ENCODE peak calls at places on chromosomes 1 and 21, in nine cellular contexts. E is fibroblast of lung, A is neural progenitor cell, B is MM.1S, O is keratinocyte, J is GM12878, H is SK-N-SH, X is PC-3, V is HCT116. D is an unnamed sample.

GRCh38 chr21:42572906-42573495 is 59.3 kb downstream of the SLC37A1 start:
- DNase-seq in H (no peak), O (no peak), A (no peak), B (no peak), J (no peak), X (no peak), V (no peak), E (no peak), D (peak)

GRCh38 chr1:117780981-117781475 is 148.4 kb downstream of the GDAP2 start:
- DNase-seq in B (no peak), X (no peak), J (no peak), A (no peak), E (no peak), H (peak), O (no peak), V (no peak), D (no peak)

GRCh38 chr1:222061711-222062359 is 319.9 kb upstream of the DUSP10 start:
- DNase-seq in V (no peak), J (no peak), H (no peak), A (no peak), E (no peak), B (no peak), X (no peak), O (no peak), D (no peak)

GRCh38 chr1:68141079-68141800 is 90.8 kb upstream of the DIRAS3 start:
- DNase-seq in J (no peak), A (peak), E (peak), O (no peak), X (no peak), B (no peak), H (no peak), V (no peak), D (no peak)

GRCh38 chr1:2786329-2787162 is 14.9 kb downstream of the TTC34 start:
- DNase-seq in J (no peak), O (no peak), V (no peak), H (peak), X (peak), E (no peak), B (peak), A (peak), D (peak)

GRCh38 chr1:154957258-154957657 is 1.4 kb upstream of the PBXIP1 start:
- DNase-seq in A (no peak), X (no peak), H (no peak), B (no peak), E (peak), J (no peak), V (no peak), O (no peak), D (peak)

GRCh38 chr1:89499320-89499719 is 25.3 kb upstream of the LRRC8B start:
- DNase-seq in B (no peak), A (no peak), H (no peak), X (no peak), V (no peak), J (no peak), O (no peak), E (peak), D (no peak)

GRCh38 chr21:44262338-44263048 is 796 bp upstream of the DNMT3L start:
- DNase-seq in H (no peak), B (no peak), X (no peak), E (no peak), J (no peak), A (no peak), V (no peak), O (no peak), D (peak)

GRCh38 chr1:57319165-57319564 is 104.7 kb downstream of the DAB1 start:
- DNase-seq in X (peak), B (no peak), O (peak), E (peak), J (no peak), V (no peak), A (no peak), H (no peak), D (no peak)

GRCh38 chr1:88175631-88176226 is 508.3 kb upstream of the PKN2 start:
- DNase-seq in J (no peak), V (peak), O (no peak), B (no peak), H (no peak), A (no peak), E (peak), X (peak), D (no peak)

GRCh38 chr1:242065813-242066212 is 66.9 kb upstream of the MAP1LC3C start:
- DNase-seq in A (no peak), B (no peak), H (no peak), X (no peak), J (no peak), O (no peak), V (no peak), E (no peak), D (no peak)

GRCh38 chr1:201758508-201759050 is 70.4 kb upstream of the IPO9 start:
- DNase-seq in H (no peak), X (no peak), E (no peak), B (peak), O (no peak), J (no peak), V (no peak), A (no peak), D (no peak)

GRCh38 chr1:94636625-94637024 is 95.1 kb upstream of the F3 start:
- DNase-seq in E (peak), J (no peak), B (no peak), H (no peak), V (no peak), X (no peak), A (no peak), O (no peak), D (no peak)

GRCh38 chr1:18746981-18747380 is 112.5 kb downstream of the TAS1R2 start:
- DNase-seq in B (no peak), A (no peak), X (no peak), V (no peak), O (no peak), H (no peak), E (no peak), J (no peak), D (no peak)

GRCh38 chr1:9249534-9250335 is 15.2 kb downstream of the H6PD start:
- DNase-seq in A (peak), J (no peak), X (peak), E (no peak), B (peak), O (no peak), H (peak), V (no peak), D (peak)

GRCh38 chr1:225962440-225962975 is 21.5 kb upstream of the LEFTY2 start:
- DNase-seq in A (peak), E (no peak), X (no peak), B (peak), V (no peak), J (no peak), O (no peak), H (peak), D (no peak)
- TF ChIP-seq CTCF in A (peak), E (no peak), X (peak), B (peak), V (peak), J (peak), O (peak), H (peak), D (peak)

GRCh38 chr1:204983121-204983520 is 59.9 kb upstream of the CNTN2 start:
- DNase-seq in E (no peak), O (no peak), B (no peak), V (no peak), A (no peak), H (no peak), X (no peak), J (no peak), D (no peak)
- H3K9ac ChIP-seq in E (no peak), O (no peak), B (no peak), V (no peak), A (no peak), H (no peak), X (no peak), J (no peak), D (no peak)

GRCh38 chr1:228404107-228404720 is 2.4 kb downstream of the TRIM11 start:
- DNase-seq in J (no peak), O (no peak), A (no peak), V (no peak), H (no peak), X (no peak), E (no peak), B (no peak), D (peak)
- H3K4me3 ChIP-seq in J (peak), O (peak), A (peak), V (peak), H (peak), X (peak), E (peak), B (no peak), D (no peak)

DNA sequence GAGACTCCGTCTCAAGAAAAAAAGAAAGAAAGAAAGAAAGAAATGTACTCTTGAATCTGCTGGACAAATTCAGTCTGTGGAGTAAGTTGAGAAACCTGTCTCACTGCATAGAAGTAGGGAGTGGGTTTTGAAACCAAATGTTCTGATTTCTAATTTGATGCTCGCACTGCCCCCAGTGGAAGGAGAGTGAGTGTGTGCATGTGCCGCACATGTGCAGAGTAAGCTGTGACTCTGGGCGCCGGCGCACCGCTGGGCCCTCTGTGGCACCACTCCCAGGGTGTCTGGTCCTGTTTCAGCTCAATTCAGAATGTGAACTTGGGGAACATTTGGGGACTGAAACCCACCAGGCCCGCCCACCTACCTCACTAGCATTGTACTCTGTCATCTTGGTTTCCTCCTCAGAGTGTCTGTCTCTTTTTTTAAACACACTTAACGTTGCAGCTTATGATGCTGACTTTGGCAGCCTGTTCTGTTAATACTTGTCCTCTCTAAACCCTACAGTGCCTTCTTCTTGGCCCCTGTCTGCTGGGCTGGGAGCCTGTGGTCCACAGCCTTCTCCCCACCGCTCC is 104.6 kb downstream of the CACNA1E start:
- DNase-seq in B (no peak), J (no peak), O (no peak), X (no peak), E (no peak), V (no peak), H (peak), A (peak), D (no peak)
- TF ChIP-seq CTCF in B (peak), J (no peak), O (peak), X (peak), E (no peak), V (no peak), H (no peak), A (peak), D (no peak)

DNA sequence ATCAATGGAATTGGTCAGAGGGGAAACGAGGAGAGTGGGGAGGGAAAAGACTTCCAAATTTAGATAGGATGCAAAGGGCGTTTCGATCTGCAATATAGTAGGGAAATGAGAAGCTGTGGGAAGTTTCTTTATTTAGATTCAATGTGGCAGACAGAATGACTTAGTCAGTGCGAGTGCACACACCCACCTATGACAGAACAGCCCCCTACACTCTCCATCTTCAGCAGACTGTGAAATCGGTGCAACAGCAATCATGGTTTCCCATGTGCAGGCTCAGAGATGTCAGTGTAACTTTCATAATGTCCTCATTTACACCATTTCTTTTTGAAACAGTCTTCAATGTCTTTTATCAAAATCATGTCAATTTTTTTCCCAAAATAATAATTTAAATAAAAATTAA is 46.0 kb downstream of the DIP2A start:
- DNase-seq in O (no peak), A (no peak), H (no peak), B (no peak), X (no peak), V (no peak), J (no peak), E (no peak), D (no peak)
- H3K9ac ChIP-seq in O (no peak), A (no peak), H (no peak), B (no peak), X (no peak), V (no peak), J (peak), E (no peak), D (no peak)

D was measured in kidney.